ENCODE peak calls at places on chromosomes 12 and 14, in five cellular contexts. I, N, M, Y and G are unnamed samples.

GRCh38 chr12:4383304-4383865 is 3.9 kb upstream of the FGF23 start:
- DNase-seq in I (no peak), N (no peak), M (no peak), Y (no peak), G (no peak)

GRCh38 chr14:29926701-29927595 is 699 bp downstream of the PRKD1 start:
- DNase-seq in I (peak), N (no peak), M (peak), Y (peak), G (peak)

GRCh38 chr14:102817942-102818940 is 41.0 kb downstream of the TRAF3 start:
- DNase-seq in I (no peak), N (no peak), M (no peak), Y (peak), G (peak)

GRCh38 chr12:105740970-105741725 is 397.6 kb downstream of the NUAK1 start:
- DNase-seq in I (no peak), N (no peak), M (no peak), Y (peak), G (peak)

GRCh38 chr12:26867084-26867483 is 34.1 kb upstream of the ITPR2 start:
- DNase-seq in I (no peak), N (no peak), M (no peak), Y (peak), G (no peak)

GRCh38 chr14:49999216-49999761 is 106.4 kb downstream of the ARF6 start:
- DNase-seq in I (peak), N (no peak), M (peak), Y (peak), G (peak)

GRCh38 chr12:11756523-11756922 is 107.0 kb downstream of the ETV6 start:
- DNase-seq in I (no peak), N (no peak), M (no peak), Y (no peak), G (no peak)

GRCh38 chr14:75431011-75431410 is 3.2 kb downstream of the JDP2 start:
- DNase-seq in I (no peak), N (no peak), M (no peak), Y (no peak), G (no peak)

GRCh38 chr14:58060898-58061297 is 91.1 kb downstream of the ARMH4 start:
- DNase-seq in I (no peak), N (no peak), M (no peak), Y (no peak), G (no peak)

GRCh38 chr12:40054554-40055226 is 51.2 kb downstream of the SLC2A13 start:
- DNase-seq in I (peak), N (peak), M (peak), Y (peak), G (peak)

GRCh38 chr12:45348311-45348710 is 132.4 kb downstream of the ANO6 start:
- DNase-seq in I (no peak), N (no peak), M (no peak), Y (no peak), G (no peak)

GRCh38 chr14:101033446-101034165 is 130.1 kb upstream of the RTL1 start:
- DNase-seq in I (peak), N (no peak), M (no peak), Y (no peak), G (no peak)

GRCh38 chr14:24266344-24267244 is 3.6 kb upstream of the TGM1 start:
- DNase-seq in I (no peak), N (no peak), M (no peak), Y (no peak), G (no peak)

GRCh38 chr12:110436231-110436630 is 13.9 kb downstream of the ARPC3 start:
- DNase-seq in I (no peak), N (no peak), M (no peak), Y (peak), G (peak)

GRCh38 chr14:95652171-95652570 is 34.1 kb upstream of the TCL1B start:
- DNase-seq in I (no peak), N (no peak), M (no peak), Y (no peak), G (no peak)

GRCh38 chr12:101619868-101620761 is 25.3 kb downstream of the MYBPC1 start:
- DNase-seq in I (peak), N (no peak), M (no peak), Y (no peak), G (peak)

GRCh38 chr14:90443161-90444076 is 46.6 kb downstream of the CALM1 start:
- DNase-seq in I (no peak), N (no peak), M (peak), Y (no peak), G (no peak)

GRCh38 chr12:121894633-121895032 is 6.0 kb downstream of the PSMD9 start:
- DNase-seq in I (no peak), N (no peak), M (no peak), Y (peak), G (peak)

GRCh38 chr12:121111684-121112083 is 21.0 kb upstream of the P2RX7 start:
- DNase-seq in I (no peak), N (no peak), M (no peak), Y (no peak), G (no peak)

GRCh38 chr12:119936705-119937323 is 52.2 kb upstream of the BICDL1 start:
- DNase-seq in I (no peak), N (no peak), M (no peak), Y (no peak), G (no peak)

GRCh38 chr12:27931390-27931789 is 41.1 kb downstream of the PTHLH start:
- DNase-seq in I (no peak), N (no peak), M (no peak), Y (no peak), G (peak)

DNA sequence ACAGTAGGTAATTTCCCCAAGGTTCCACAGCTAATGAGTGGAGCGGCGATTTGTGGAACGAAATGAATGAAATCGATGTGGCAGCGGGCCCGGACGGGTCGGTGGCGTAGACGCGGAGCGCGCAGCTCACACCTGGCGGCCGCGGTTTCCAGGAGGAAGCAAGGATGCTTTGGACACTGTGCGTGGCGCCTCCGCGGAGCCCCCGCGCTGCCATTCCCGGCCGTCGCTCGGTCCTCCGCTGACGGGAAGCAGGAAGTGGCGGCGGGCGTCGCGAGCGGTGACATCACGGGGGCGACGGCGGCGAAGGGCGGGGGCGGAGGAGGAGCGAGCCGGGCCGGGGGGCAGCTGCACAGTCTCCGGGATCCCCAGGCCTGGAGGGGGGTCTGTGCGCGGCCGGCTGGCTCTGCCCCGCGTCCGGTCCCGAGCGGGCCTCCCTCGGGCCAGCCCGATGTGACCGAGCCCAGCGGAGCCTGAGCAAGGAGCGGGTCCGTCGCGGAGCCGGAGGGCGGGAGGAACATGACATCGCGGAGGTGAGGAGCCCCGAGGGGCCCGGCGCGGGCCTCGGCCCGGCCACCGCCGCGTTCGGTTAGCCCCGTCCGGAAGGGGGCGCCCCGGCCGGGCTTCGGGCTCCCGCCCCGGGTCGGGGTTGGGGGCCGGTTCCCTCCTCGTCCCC is at the start of gene PTPN11:
- DNase-seq in I (peak), N (no peak), M (peak), Y (peak), G (peak)
- TF ChIP-seq CTCF in I (no peak), N (peak), M (peak), Y (peak), G (no peak)

GRCh38 chr12:47803196-47803875 is 16.4 kb downstream of the HDAC7 start:
- DNase-seq in I (no peak), N (no peak), M (no peak), Y (no peak), G (no peak)

GRCh38 chr12:47801170-47801903 is 18.4 kb downstream of the HDAC7 start:
- DNase-seq in I (no peak), N (no peak), M (no peak), Y (no peak), G (peak)

GRCh38 chr12:47801904-47802246 is 17.8 kb downstream of the HDAC7 start:
- DNase-seq in I (no peak), N (no peak), M (no peak), Y (no peak), G (no peak)

GRCh38 chr12:47800582-47800981 is 19.1 kb downstream of the HDAC7 start:
- DNase-seq in I (no peak), N (no peak), M (no peak), Y (no peak), G (no peak)

DNA sequence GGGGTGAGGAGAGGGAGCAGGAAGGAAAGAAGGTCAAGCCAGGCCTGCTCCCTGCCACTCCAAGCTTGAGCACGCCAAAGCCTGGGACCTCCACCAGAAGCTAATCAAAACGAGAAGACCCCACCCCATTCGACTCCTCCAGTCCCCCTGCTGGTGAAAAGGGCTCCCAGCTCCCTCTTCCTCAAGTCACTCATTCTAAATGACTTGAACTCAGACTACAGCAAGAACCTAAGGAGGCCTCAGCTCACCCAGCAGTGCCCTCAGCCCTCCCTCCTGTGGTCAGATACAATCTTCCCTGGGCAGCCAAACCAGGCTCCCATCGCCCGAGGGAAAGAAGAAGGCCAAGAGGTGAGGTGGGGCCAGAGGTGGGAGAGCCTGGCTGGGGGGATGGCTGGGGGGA is 17.4 kb downstream of the HDAC7 start:
- DNase-seq in I (no peak), N (no peak), M (no peak), Y (no peak), G (no peak)
- TF ChIP-seq CTCF in I (no peak), N (peak), M (no peak), Y (peak), G (peak)

GRCh38 chr12:59717436-59717835 is 121.6 kb downstream of the SLC16A7 start:
- DNase-seq in I (no peak), N (no peak), M (no peak), Y (no peak), G (no peak)

GRCh38 chr12:59719701-59720100 is 123.9 kb downstream of the SLC16A7 start:
- DNase-seq in I (no peak), N (no peak), M (no peak), Y (no peak), G (no peak)

GRCh38 chr12:59710964-59711363 is 115.1 kb downstream of the SLC16A7 start:
- DNase-seq in I (no peak), N (no peak), M (no peak), Y (no peak), G (no peak)

GRCh38 chr12:59715434-59715833 is 119.6 kb downstream of the SLC16A7 start:
- DNase-seq in I (no peak), N (no peak), M (no peak), Y (no peak), G (no peak)

DNA sequence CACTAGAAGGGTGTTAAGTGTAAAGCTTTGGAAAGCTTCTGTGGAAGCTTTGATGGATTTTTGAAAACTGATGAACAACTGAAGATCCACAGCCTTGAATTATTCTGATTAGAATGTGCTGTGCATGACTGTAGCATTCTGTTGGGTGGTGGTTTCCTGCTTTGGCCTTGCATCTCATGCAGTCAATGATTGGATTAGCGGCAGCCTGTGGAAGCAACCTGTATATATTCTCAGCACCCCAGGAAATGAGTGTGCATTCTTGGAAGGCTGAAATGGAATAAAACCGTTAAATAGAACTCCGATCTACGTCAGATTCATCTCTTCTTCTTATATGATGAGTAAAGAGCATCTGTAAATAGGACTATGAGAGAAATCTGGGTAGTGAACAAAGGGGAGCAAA is 120.2 kb downstream of the SLC16A7 start:
- DNase-seq in I (no peak), N (no peak), M (no peak), Y (no peak), G (no peak)
- TF ChIP-seq CTCF in I (no peak), N (no peak), M (no peak), Y (no peak), G (no peak)

GRCh38 chr14:77139540-77140342 is 1.9 kb downstream of the ZDHHC22 start:
- DNase-seq in I (no peak), N (no peak), M (peak), Y (no peak), G (peak)

GRCh38 chr14:77141592-77142288 is at the start of gene ZDHHC22:
- DNase-seq in I (no peak), N (no peak), M (no peak), Y (no peak), G (no peak)

GRCh38 chr14:77142289-77142814 is 761 bp upstream of the ZDHHC22 start:
- DNase-seq in I (no peak), N (no peak), M (no peak), Y (no peak), G (no peak)

GRCh38 chr14:77140343-77140936 is 1.2 kb downstream of the ZDHHC22 start:
- DNase-seq in I (no peak), N (no peak), M (no peak), Y (no peak), G (peak)

GRCh38 chr14:77140937-77141591 is 527 bp downstream of the ZDHHC22 start:
- DNase-seq in I (no peak), N (no peak), M (no peak), Y (no peak), G (peak)
- TF ChIP-seq CTCF in I (peak), N (peak), M (peak), Y (peak), G (peak)

GRCh38 chr14:32469388-32470160 is 140.5 kb downstream of the AKAP6 start:
- DNase-seq in I (no peak), N (no peak), M (peak), Y (peak), G (peak)
- TF ChIP-seq CTCF in I (peak), N (peak), M (peak), Y (peak), G (peak)

GRCh38 chr14:106141242-106142220 is 615.1 kb downstream of the TMEM121 start:
- DNase-seq in I (no peak), N (no peak), M (no peak), Y (no peak), G (no peak)
- TF ChIP-seq CTCF in I (no peak), N (no peak), M (no peak), Y (no peak), G (no peak)

GRCh38 chr14:92930737-92931602 is 8.0 kb downstream of the CHGA start:
- DNase-seq in I (no peak), N (no peak), M (no peak), Y (peak), G (no peak)
- TF ChIP-seq CTCF in I (no peak), N (no peak), M (no peak), Y (no peak), G (no peak)

GRCh38 chr14:56816575-56817391 is 6.5 kb upstream of the OTX2 start:
- DNase-seq in I (no peak), N (no peak), M (no peak), Y (no peak), G (no peak)
- TF ChIP-seq CTCF in I (no peak), N (no peak), M (no peak), Y (no peak), G (no peak)

DNA sequence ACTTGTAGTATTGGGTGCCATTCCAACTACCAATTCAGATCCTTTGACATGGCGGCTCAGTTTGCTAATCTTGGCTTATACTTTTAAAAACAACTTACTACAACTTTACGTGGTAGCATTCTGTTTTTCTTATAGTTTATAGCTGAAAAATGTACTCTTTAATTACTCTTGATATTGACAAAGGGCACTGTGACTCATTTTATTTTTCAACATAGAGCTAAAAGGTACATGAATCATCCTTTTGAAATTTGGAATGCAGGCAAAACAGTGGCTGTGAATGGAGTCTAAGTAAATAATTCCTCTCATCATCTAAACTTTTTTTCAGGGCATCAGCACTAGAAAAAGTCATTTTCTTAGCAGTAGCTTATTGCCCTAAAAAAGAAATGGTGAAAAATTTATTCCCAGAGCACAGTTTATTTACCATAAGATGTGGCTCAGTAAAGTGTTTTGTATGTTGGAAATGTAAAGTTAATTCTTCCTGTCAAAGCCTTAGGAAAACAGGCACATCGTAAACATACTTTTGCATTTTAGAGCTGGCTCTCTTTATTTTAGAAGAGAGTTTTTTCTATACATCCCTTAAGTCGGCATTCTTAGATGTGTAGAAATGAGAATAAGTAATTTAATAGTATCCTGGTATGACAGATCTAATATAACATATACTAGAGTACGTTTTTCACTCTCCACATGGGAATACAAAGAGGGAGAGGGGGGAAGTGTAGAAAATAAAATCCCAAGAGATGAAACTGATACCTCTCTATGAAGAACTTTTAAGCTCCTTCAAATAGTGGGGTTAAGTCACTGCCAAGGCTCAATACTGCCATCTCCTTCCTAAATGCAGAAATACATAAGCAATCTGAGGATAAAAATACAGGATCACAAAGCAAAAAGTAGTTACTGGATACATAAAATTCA is 55.2 kb downstream of the SLC25A21 start:
- DNase-seq in I (no peak), N (peak), M (peak), Y (peak), G (peak)
- TF ChIP-seq CTCF in I (peak), N (peak), M (peak), Y (peak), G (peak)